ENCODE peak calls at places on chromosomes 13 and 19, in seven cellular contexts. One of them, this sample, is unnamed.
A peak's percentile ranks its signal among the peaks of the same experiment; 100 is the strongest.

GRCh38 chr13:102948006-102948405 is 102.2 kb downstream of the ERCC5 start:
- DNase-seq in NT2/D1: no peak
- DNase-seq in H1: no peak
- DNase-seq in HCT116: no peak
- DNase-seq in SK-N-SH: no peak
- DNase-seq in HepG2: no peak
- DNase-seq in GM12878: no peak
- DNase-seq in this sample: no peak

GRCh38 chr19:44753932-44754742 is 5.6 kb downstream of the BCL3 start:
- DNase-seq in HCT116: no peak
- DNase-seq in NT2/D1: no peak
- DNase-seq in GM12878: no peak
- DNase-seq in H1: no peak
- DNase-seq in HepG2: no peak
- DNase-seq in SK-N-SH: peak; percentile 72
- DNase-seq in this sample: peak; percentile 94

GRCh38 chr19:23070353-23070781 is 46.5 kb upstream of the ZNF730 start:
- DNase-seq in HCT116: no peak
- DNase-seq in H1: peak; percentile 51
- DNase-seq in SK-N-SH: peak; percentile 73
- DNase-seq in GM12878: no peak
- DNase-seq in HepG2: no peak
- DNase-seq in NT2/D1: peak; percentile 79
- DNase-seq in this sample: peak; percentile 33

GRCh38 chr13:36834299-36834698 is 15.3 kb downstream of the RFXAP start:
- DNase-seq in SK-N-SH: no peak
- DNase-seq in HCT116: no peak
- DNase-seq in GM12878: no peak
- DNase-seq in HepG2: no peak
- DNase-seq in H1: no peak
- DNase-seq in NT2/D1: no peak
- DNase-seq in this sample: no peak

GRCh38 chr13:40774672-40775071 is 3.7 kb upstream of the MRPS31 start:
- DNase-seq in HCT116: no peak
- DNase-seq in GM12878: no peak
- DNase-seq in NT2/D1: no peak
- DNase-seq in HepG2: no peak
- DNase-seq in H1: no peak
- DNase-seq in SK-N-SH: no peak
- DNase-seq in this sample: no peak

GRCh38 chr19:17205237-17206140 is 9.7 kb upstream of the USE1 start:
- DNase-seq in NT2/D1: no peak
- DNase-seq in GM12878: no peak
- DNase-seq in H1: peak; percentile 54
- DNase-seq in HCT116: no peak
- DNase-seq in HepG2: peak; percentile 55
- DNase-seq in SK-N-SH: peak; percentile 74
- DNase-seq in this sample: peak; percentile 64

GRCh38 chr19:42422576-42423461 is 4.4 kb downstream of the LIPE start:
- DNase-seq in HCT116: no peak
- DNase-seq in SK-N-SH: peak; percentile 85
- DNase-seq in NT2/D1: no peak
- DNase-seq in HepG2: peak; percentile 59
- DNase-seq in GM12878: no peak
- DNase-seq in H1: no peak
- DNase-seq in this sample: no peak

GRCh38 chr19:1333789-1334188 is 48.1 kb downstream of the EFNA2 start:
- DNase-seq in SK-N-SH: no peak
- DNase-seq in HepG2: no peak
- DNase-seq in H1: no peak
- DNase-seq in NT2/D1: no peak
- DNase-seq in GM12878: no peak
- DNase-seq in HCT116: no peak
- DNase-seq in this sample: no peak

GRCh38 chr19:29299416-29300380 is 86.7 kb upstream of the UQCRFS1 start:
- DNase-seq in HepG2: no peak
- DNase-seq in NT2/D1: no peak
- DNase-seq in SK-N-SH: no peak
- DNase-seq in HCT116: no peak
- DNase-seq in H1: no peak
- DNase-seq in GM12878: no peak
- DNase-seq in this sample: no peak

GRCh38 chr13:33518442-33518841 is 232.9 kb upstream of the STARD13 start:
- DNase-seq in GM12878: no peak
- DNase-seq in NT2/D1: no peak
- DNase-seq in HCT116: no peak
- DNase-seq in H1: no peak
- DNase-seq in SK-N-SH: no peak
- DNase-seq in HepG2: no peak
- DNase-seq in this sample: no peak

GRCh38 chr13:95924389-95924994 is 128.7 kb downstream of the UGGT2 start:
- DNase-seq in HepG2: peak; percentile 41
- DNase-seq in NT2/D1: peak; percentile 33
- DNase-seq in GM12878: no peak
- DNase-seq in HCT116: peak; percentile 16
- DNase-seq in H1: no peak
- DNase-seq in SK-N-SH: no peak
- DNase-seq in this sample: no peak

GRCh38 chr19:53906211-53907192 is 2.6 kb upstream of the CACNG7 start:
- DNase-seq in SK-N-SH: peak; percentile 85
- DNase-seq in GM12878: no peak
- DNase-seq in H1: no peak
- DNase-seq in HCT116: no peak
- DNase-seq in HepG2: no peak
- DNase-seq in NT2/D1: no peak
- DNase-seq in this sample: peak; percentile 79

GRCh38 chr13:50124536-50125305 is 109.5 kb downstream of the KCNRG start:
- DNase-seq in GM12878: no peak
- DNase-seq in NT2/D1: no peak
- DNase-seq in SK-N-SH: peak; percentile 99
- DNase-seq in HepG2: peak; percentile 33
- DNase-seq in HCT116: no peak
- DNase-seq in H1: no peak
- DNase-seq in this sample: peak; percentile 35

GRCh38 chr13:40660270-40660669 is 6.2 kb downstream of the FOXO1 start:
- DNase-seq in NT2/D1: no peak
- DNase-seq in GM12878: no peak
- DNase-seq in HepG2: no peak
- DNase-seq in SK-N-SH: no peak
- DNase-seq in HCT116: no peak
- DNase-seq in H1: no peak
- DNase-seq in this sample: no peak

GRCh38 chr19:57314146-57314545 is 6.1 kb upstream of the ZNF543 start:
- DNase-seq in SK-N-SH: no peak
- DNase-seq in GM12878: no peak
- DNase-seq in NT2/D1: no peak
- DNase-seq in HepG2: no peak
- DNase-seq in H1: no peak
- DNase-seq in HCT116: no peak
- DNase-seq in this sample: no peak

GRCh38 chr19:57305056-57305455 is 15.2 kb upstream of the ZNF543 start:
- DNase-seq in HepG2: no peak
- DNase-seq in NT2/D1: no peak
- DNase-seq in GM12878: no peak
- DNase-seq in HCT116: no peak
- DNase-seq in SK-N-SH: no peak
- DNase-seq in H1: no peak
- DNase-seq in this sample: no peak

GRCh38 chr19:57310792-57311191 is 9.5 kb upstream of the ZNF543 start:
- DNase-seq in HCT116: no peak
- DNase-seq in NT2/D1: no peak
- DNase-seq in HepG2: no peak
- DNase-seq in H1: no peak
- DNase-seq in SK-N-SH: no peak
- DNase-seq in GM12878: no peak
- DNase-seq in this sample: no peak

GRCh38 chr19:57302727-57303401 is 17.4 kb upstream of the ZNF543 start:
- DNase-seq in SK-N-SH: no peak
- DNase-seq in HCT116: no peak
- DNase-seq in H1: no peak
- DNase-seq in NT2/D1: no peak
- DNase-seq in GM12878: no peak
- DNase-seq in HepG2: no peak
- DNase-seq in this sample: no peak

DNA sequence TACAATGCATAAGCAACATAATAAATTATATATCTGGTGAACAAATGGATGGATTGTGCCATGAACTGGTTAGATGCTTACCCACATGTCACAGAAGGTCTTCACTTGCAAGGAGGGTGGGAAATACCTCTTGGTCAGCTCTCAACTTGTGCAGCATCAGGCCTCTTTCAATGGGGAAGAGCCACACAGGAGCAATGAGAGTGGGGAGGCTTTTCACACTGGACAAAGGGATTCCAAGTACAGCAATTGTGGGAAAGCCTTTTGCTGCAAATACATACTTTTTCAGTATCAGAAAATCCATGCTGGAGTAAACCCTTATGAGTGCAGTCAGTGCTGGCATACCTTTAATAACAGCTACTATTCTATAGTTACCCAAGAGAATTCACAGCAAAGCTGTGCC is 11.8 kb upstream of the ZNF543 start:
- DNase-seq in HepG2: no peak
- DNase-seq in SK-N-SH: no peak
- DNase-seq in HCT116: no peak
- DNase-seq in NT2/D1: no peak
- DNase-seq in GM12878: no peak
- DNase-seq in H1: no peak
- DNase-seq in this sample: no peak
- TF ChIP-seq YY1 in HepG2: no peak
- TF ChIP-seq YY1 in SK-N-SH: no peak
- TF ChIP-seq YY1 in HCT116: no peak
- TF ChIP-seq YY1 in NT2/D1: no peak
- TF ChIP-seq YY1 in GM12878: no peak
- TF ChIP-seq YY1 in H1: no peak
- TF ChIP-seq YY1 in this sample: no peak

DNA sequence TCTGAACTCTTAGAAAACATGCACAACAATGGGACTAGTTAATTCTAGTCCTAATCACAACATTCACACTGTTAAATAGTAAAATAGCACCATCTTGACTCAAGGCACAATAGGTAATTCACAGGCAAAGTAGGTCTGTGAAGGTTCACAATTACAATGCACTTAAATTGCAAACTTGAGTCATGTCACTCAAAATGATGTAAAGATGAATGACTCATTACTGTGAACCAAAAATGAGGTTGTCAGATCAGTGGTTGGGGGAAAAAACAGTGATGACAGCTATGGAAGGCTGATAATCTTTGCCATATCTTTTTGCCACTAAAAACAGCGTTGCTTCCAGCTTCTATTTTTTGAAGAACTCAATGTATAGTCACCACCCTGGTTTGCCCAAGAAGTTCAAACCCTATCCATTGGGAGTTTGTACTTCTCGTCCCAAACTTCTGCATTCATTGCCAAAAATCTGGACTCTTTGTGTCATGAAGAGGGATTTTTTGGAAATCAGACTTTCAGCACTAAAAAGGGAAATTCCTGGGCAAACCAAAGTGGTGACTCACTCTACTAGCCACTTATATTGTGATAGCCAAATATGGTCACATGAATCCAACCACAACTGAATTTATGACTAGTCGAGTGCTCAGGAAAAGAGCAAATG is 200.9 kb upstream of the TMTC4 start:
- DNase-seq in SK-N-SH: no peak
- DNase-seq in HCT116: no peak
- DNase-seq in H1: no peak
- DNase-seq in GM12878: peak; percentile 7
- DNase-seq in HepG2: no peak
- DNase-seq in NT2/D1: no peak
- DNase-seq in this sample: no peak
- TF ChIP-seq YY1 in SK-N-SH: no peak
- TF ChIP-seq YY1 in HCT116: no peak
- TF ChIP-seq YY1 in H1: no peak
- TF ChIP-seq YY1 in GM12878: no peak
- TF ChIP-seq YY1 in HepG2: no peak
- TF ChIP-seq YY1 in NT2/D1: no peak
- TF ChIP-seq YY1 in this sample: no peak

GRCh38 chr13:100512422-100512821 is 76.2 kb downstream of the GGACT start:
- DNase-seq in H1: no peak
- DNase-seq in NT2/D1: no peak
- DNase-seq in SK-N-SH: no peak
- DNase-seq in HCT116: peak; percentile 22
- DNase-seq in GM12878: no peak
- DNase-seq in HepG2: no peak
- DNase-seq in this sample: no peak
- TF ChIP-seq YY1 in H1: no peak
- TF ChIP-seq YY1 in NT2/D1: no peak
- TF ChIP-seq YY1 in SK-N-SH: no peak
- TF ChIP-seq YY1 in HCT116: no peak
- TF ChIP-seq YY1 in GM12878: no peak
- TF ChIP-seq YY1 in HepG2: no peak
- TF ChIP-seq YY1 in this sample: no peak

GRCh38 chr19:52343548-52343947 is 7.5 kb downstream of the ZNF610 start:
- DNase-seq in NT2/D1: peak; percentile 63
- DNase-seq in SK-N-SH: peak; percentile 74
- DNase-seq in HepG2: peak; percentile 15
- DNase-seq in HCT116: peak; percentile 23
- DNase-seq in GM12878: no peak
- DNase-seq in H1: peak; percentile 54
- DNase-seq in this sample: peak; percentile 65

GRCh38 chr19:52345162-52345561 is 9.1 kb downstream of the ZNF610 start:
- DNase-seq in SK-N-SH: no peak
- DNase-seq in HCT116: no peak
- DNase-seq in NT2/D1: no peak
- DNase-seq in HepG2: no peak
- DNase-seq in H1: no peak
- DNase-seq in GM12878: no peak
- DNase-seq in this sample: no peak
- TF ChIP-seq YY1 in SK-N-SH: no peak
- TF ChIP-seq YY1 in HCT116: no peak
- TF ChIP-seq YY1 in NT2/D1: no peak
- TF ChIP-seq YY1 in HepG2: no peak
- TF ChIP-seq YY1 in H1: no peak
- TF ChIP-seq YY1 in GM12878: no peak
- TF ChIP-seq YY1 in this sample: no peak

DNA sequence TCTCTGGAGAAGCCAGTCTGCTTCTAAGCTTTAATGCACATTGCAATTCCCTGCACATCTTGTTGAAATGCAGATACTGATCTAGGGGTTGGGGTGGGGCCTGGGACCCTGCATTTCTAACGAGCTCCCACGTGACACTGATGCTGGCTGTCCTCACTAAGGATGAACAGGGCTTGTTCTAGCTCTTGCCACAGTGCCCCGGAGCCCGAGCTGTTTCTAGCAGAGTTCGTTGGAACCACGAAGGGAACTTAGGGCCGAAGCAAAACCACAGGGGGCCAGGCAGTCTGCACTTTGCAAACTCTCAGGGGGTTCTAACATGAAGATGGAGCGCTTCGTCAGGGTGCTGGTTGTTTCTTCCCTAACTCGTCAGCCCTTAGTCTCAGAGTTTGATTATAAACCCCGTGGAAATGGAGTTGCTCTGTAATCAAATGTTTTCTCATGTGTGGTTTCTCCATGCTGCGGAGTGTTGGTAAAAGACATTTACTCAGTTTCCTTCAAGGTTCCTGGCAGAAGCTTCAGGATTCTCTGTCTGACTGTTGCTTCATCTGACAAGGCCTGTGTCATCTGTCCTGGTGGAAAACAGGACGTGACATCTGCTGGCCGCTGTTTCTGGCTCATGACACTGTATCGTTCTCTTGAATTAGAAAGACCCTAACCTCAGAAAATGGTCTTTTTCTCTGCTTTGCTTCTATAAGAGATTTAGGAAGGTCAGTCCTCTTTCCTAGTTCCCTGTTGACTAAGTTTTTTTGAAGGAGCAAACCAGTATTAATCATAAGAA is 221.5 kb downstream of the TEX29 start:
- DNase-seq in GM12878: no peak
- DNase-seq in NT2/D1: no peak
- DNase-seq in SK-N-SH: no peak
- DNase-seq in HepG2: no peak
- DNase-seq in HCT116: no peak
- DNase-seq in H1: no peak
- DNase-seq in this sample: no peak
- TF ChIP-seq YY1 in GM12878: no peak
- TF ChIP-seq YY1 in NT2/D1: no peak
- TF ChIP-seq YY1 in SK-N-SH: no peak
- TF ChIP-seq YY1 in HepG2: no peak
- TF ChIP-seq YY1 in HCT116: no peak
- TF ChIP-seq YY1 in H1: no peak
- TF ChIP-seq YY1 in this sample: no peak

This sample was measured in K562.